ENCODE peak calls at places on chromosomes 7 and 10, in five cellular contexts. One of them, this sample, is unnamed.

GRCh38 chr7:19508124-19508523 is 200.7 kb downstream of the POLR1F start:
- DNase-seq in colonic mucosa: no peak
- DNase-seq in NCI-H187 treated with DMSO at 0.1 percent for 48 hours: no peak
- DNase-seq in GM06990: no peak
- DNase-seq in cardiac fibroblast: peak; percentile 12
- DNase-seq in this sample: no peak

GRCh38 chr7:117673839-117674238 is 194.0 kb downstream of the CFTR start:
- DNase-seq in colonic mucosa: no peak
- DNase-seq in GM06990: no peak
- DNase-seq in cardiac fibroblast: peak; percentile 73
- DNase-seq in NCI-H187 treated with DMSO at 0.1 percent for 48 hours: no peak
- DNase-seq in this sample: no peak

GRCh38 chr10:18260308-18260971 is 120.2 kb downstream of the CACNB2 start:
- DNase-seq in GM06990: no peak
- DNase-seq in colonic mucosa: no peak
- DNase-seq in cardiac fibroblast: no peak
- DNase-seq in NCI-H187 treated with DMSO at 0.1 percent for 48 hours: no peak
- DNase-seq in this sample: no peak

GRCh38 chr7:20651960-20652544 is 36.6 kb downstream of the ABCB5 start:
- DNase-seq in colonic mucosa: no peak
- DNase-seq in cardiac fibroblast: peak; percentile 37
- DNase-seq in NCI-H187 treated with DMSO at 0.1 percent for 48 hours: no peak
- DNase-seq in GM06990: no peak
- DNase-seq in this sample: no peak

GRCh38 chr7:157544980-157545680 is 208.3 kb downstream of the DNAJB6 start:
- DNase-seq in NCI-H187 treated with DMSO at 0.1 percent for 48 hours: no peak
- DNase-seq in GM06990: no peak
- DNase-seq in colonic mucosa: no peak
- DNase-seq in cardiac fibroblast: no peak
- DNase-seq in this sample: no peak

GRCh38 chr7:84783161-84783803 is 403.6 kb downstream of the SEMA3D start:
- DNase-seq in cardiac fibroblast: peak; percentile 45
- DNase-seq in colonic mucosa: no peak
- DNase-seq in GM06990: no peak
- DNase-seq in NCI-H187 treated with DMSO at 0.1 percent for 48 hours: no peak
- DNase-seq in this sample: no peak

GRCh38 chr10:32961892-32962369 is 3.9 kb upstream of the ITGB1 start:
- DNase-seq in colonic mucosa: no peak
- DNase-seq in NCI-H187 treated with DMSO at 0.1 percent for 48 hours: no peak
- DNase-seq in cardiac fibroblast: peak; percentile 91
- DNase-seq in GM06990: no peak
- DNase-seq in this sample: no peak

GRCh38 chr7:14836571-14837189 is 65.9 kb downstream of the DGKB start:
- DNase-seq in colonic mucosa: no peak
- DNase-seq in GM06990: no peak
- DNase-seq in cardiac fibroblast: peak; percentile 63
- DNase-seq in NCI-H187 treated with DMSO at 0.1 percent for 48 hours: no peak
- DNase-seq in this sample: no peak

GRCh38 chr10:43078986-43079273 is 2.1 kb downstream of the RET start:
- DNase-seq in cardiac fibroblast: peak; percentile 15
- DNase-seq in colonic mucosa: peak; percentile 44
- DNase-seq in GM06990: no peak
- DNase-seq in NCI-H187 treated with DMSO at 0.1 percent for 48 hours: no peak
- DNase-seq in this sample: no peak